ENCODE peak calls at places on chromosomes 4 and X, in six cellular contexts. B is fibroblast of lung, Q is tibial artery, Y is GM13977, O is A549, J is neural crest cell. A is an unnamed sample.

GRCh38 chr4:102598102-102598758 is 97.1 kb downstream of the NFKB1 start:
- DNase-seq in O (no peak), Q (no peak), Y (no peak), J (no peak), B (no peak), A (no peak)

GRCh38 chr4:103915224-103915869 is 195.6 kb upstream of the TACR3 start:
- DNase-seq in J (no peak), Q (no peak), Y (peak), B (peak), O (peak), A (no peak)

GRCh38 chr4:175678451-175678850 is 133.6 kb downstream of the GPM6A start:
- DNase-seq in O (no peak), B (no peak), Y (no peak), Q (no peak), J (no peak), A (no peak)

GRCh38 chr4:101197350-101197749 is 150.0 kb downstream of the PPP3CA start:
- DNase-seq in O (no peak), Q (no peak), Y (no peak), J (no peak), B (no peak), A (no peak)

GRCh38 chr4:166386491-166387367 is 513.7 kb downstream of the TLL1 start:
- DNase-seq in Y (no peak), J (no peak), B (no peak), O (peak), Q (no peak), A (no peak)

GRCh38 chr4:26943391-26943790 is 82.8 kb downstream of the STIM2 start:
- DNase-seq in Y (no peak), B (no peak), J (no peak), Q (no peak), O (no peak), A (no peak)

GRCh38 chr4:95377511-95377910 is 171.3 kb downstream of the UNC5C start:
- DNase-seq in Q (no peak), B (no peak), O (no peak), Y (no peak), J (no peak), A (no peak)

GRCh38 chrX:123648028-123648810 is 84.6 kb downstream of the THOC2 start:
- DNase-seq in O (peak), B (peak), Q (no peak), J (peak), Y (no peak), A (no peak)

GRCh38 chrX:118523920-118524319 is 28.3 kb downstream of the DOCK11 start:
- DNase-seq in Y (no peak), Q (no peak), O (no peak), J (no peak), B (no peak), A (no peak)

GRCh38 chr4:79297479-79297878 is 28.4 kb downstream of the NAA11 start:
- DNase-seq in B (no peak), Y (no peak), O (no peak), J (no peak), Q (no peak), A (no peak)

GRCh38 chr4:143025111-143025704 is 159.5 kb upstream of the USP38 start:
- DNase-seq in O (peak), Y (no peak), Q (no peak), J (no peak), B (peak), A (no peak)

GRCh38 chrX:47613082-47613481 is 6.6 kb downstream of the SYN1 start:
- DNase-seq in J (no peak), Q (no peak), O (no peak), B (no peak), Y (no peak), A (no peak)

GRCh38 chr4:161604516-161605300 is 559.1 kb downstream of the FSTL5 start:
- DNase-seq in Y (peak), Q (no peak), B (no peak), O (no peak), J (no peak), A (no peak)

GRCh38 chrX:118181030-118181429 is 64.4 kb upstream of the KLHL13 start:
- DNase-seq in B (peak), J (no peak), Q (no peak), O (no peak), Y (no peak), A (no peak)

GRCh38 chr4:7045961-7046921 is 3.1 kb downstream of the TADA2B start:
- DNase-seq in O (no peak), J (no peak), Y (peak), B (no peak), Q (no peak), A (no peak)

GRCh38 chr4:159117968-159118367 is 15.1 kb downstream of the RAPGEF2 start:
- DNase-seq in B (no peak), Q (no peak), J (no peak), O (no peak), Y (no peak), A (no peak)

GRCh38 chr4:5845035-5845905 is 47.6 kb downstream of the CRMP1 start:
- DNase-seq in J (no peak), O (no peak), Q (no peak), Y (no peak), B (no peak), A (no peak)

GRCh38 chrX:124211312-124211942 is 121.0 kb upstream of the TEX13D start:
- DNase-seq in O (peak), Q (no peak), J (no peak), B (peak), Y (peak), A (no peak)

GRCh38 chr4:34280131-34280530 is 1964.2 kb downstream of the ARAP2 start:
- DNase-seq in Q (no peak), O (no peak), Y (no peak), J (no peak), B (no peak), A (no peak)

GRCh38 chrX:14357314-14357713 is 172.0 kb upstream of the GLRA2 start:
- DNase-seq in O (no peak), B (no peak), Q (no peak), J (no peak), Y (no peak), A (no peak)

GRCh38 chr4:175784986-175785525 is 27.0 kb downstream of the GPM6A start:
- DNase-seq in O (no peak), Q (no peak), B (no peak), J (no peak), Y (no peak), A (no peak)

GRCh38 chrX:37759878-37760418 is 19.9 kb upstream of the CYBB start:
- DNase-seq in B (no peak), J (no peak), Q (no peak), Y (no peak), O (no peak), A (no peak)

GRCh38 chr4:152820073-152820472 is 40.3 kb downstream of the ARFIP1 start:
- DNase-seq in Q (no peak), Y (no peak), B (no peak), O (no peak), J (no peak), A (no peak)

GRCh38 chr4:162163892-162164759 is at the start of gene FSTL5:
- DNase-seq in Q (peak), Y (peak), J (peak), O (peak), B (peak), A (no peak)

GRCh38 chr4:682490-683172 is 6.3 kb downstream of the SLC49A3 start:
- DNase-seq in Y (no peak), O (no peak), B (no peak), J (no peak), Q (no peak), A (no peak)

DNA sequence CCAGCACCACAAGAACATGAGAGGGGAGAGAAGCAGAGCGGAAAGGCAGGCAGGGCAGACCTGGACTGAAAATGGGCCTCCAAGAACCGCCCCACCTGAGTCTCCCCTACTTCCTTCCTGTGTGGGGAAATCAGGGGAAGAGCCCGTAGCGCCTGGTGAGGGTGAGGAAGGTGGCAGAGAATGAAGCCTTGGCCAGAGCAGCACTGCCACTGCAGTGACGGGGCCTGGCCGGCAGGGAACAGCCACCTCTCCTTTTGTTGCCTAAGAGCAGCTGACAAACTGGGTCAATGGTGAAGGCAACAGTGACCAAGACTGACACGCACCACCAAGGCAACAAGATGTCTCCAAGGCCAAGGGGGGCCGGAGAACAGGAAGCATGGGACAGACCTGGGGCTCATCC is 58.4 kb upstream of the CBR4 start:
- DNase-seq in Y (no peak), O (no peak), B (no peak), Q (no peak), J (no peak), A (no peak)
- TF ChIP-seq CTCF in Y (no peak), O (no peak), B (no peak), Q (no peak), J (no peak), A (no peak)

DNA sequence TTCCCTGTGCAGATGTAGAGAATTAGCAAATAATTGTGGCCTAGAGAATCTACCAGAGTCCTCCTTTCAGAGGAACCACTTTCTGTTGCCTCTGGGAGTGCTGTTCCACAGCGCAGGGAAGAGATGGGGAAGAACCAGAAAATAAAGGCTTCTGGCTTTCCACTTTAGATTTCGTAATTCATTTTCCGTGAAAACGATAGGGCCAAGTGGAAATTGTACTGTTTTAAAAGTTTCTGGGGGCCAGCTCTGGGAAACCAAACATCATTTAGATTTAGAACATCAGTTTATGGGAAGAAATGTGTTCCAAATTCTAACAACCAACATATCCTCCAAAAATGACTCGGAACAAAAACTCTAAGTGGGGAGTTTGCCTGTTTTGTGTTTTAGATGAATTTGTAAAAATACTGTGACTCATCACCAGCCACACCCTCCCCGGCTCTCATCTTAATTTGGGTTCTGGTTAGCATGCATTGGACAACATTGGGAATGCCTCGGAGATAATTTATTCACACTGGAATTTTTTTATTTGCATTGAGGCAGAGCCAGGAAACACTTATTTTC is 65.2 kb upstream of the LNX1 start:
- DNase-seq in B (peak), Q (no peak), Y (no peak), J (no peak), O (no peak), A (no peak)
- TF ChIP-seq CTCF in B (peak), Q (peak), Y (no peak), J (no peak), O (no peak), A (peak)

DNA sequence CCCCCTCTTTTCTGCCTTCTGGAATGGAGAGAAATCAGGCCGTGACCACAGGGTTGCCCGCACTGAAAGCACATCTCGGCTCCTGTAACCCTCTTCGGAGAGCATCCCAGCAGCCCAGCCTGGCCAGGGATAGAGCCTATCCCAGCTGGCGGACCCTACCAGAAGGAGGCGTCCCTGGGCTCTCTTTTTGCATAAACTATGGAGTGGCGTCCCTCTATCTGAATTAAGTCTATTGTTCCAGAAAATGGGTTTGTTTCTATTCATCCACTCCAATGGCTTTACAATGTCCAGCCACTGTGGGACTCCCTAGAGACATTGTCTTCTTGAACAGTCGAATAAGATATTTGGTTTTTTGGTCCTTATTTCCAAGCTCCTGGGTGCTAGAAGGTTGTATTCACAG is 689 bp upstream of the NHSL2 start:
- DNase-seq in B (no peak), J (peak), O (peak), Q (no peak), Y (no peak), A (no peak)
- TF ChIP-seq CTCF in B (peak), J (peak), O (peak), Q (no peak), Y (no peak), A (peak)

DNA sequence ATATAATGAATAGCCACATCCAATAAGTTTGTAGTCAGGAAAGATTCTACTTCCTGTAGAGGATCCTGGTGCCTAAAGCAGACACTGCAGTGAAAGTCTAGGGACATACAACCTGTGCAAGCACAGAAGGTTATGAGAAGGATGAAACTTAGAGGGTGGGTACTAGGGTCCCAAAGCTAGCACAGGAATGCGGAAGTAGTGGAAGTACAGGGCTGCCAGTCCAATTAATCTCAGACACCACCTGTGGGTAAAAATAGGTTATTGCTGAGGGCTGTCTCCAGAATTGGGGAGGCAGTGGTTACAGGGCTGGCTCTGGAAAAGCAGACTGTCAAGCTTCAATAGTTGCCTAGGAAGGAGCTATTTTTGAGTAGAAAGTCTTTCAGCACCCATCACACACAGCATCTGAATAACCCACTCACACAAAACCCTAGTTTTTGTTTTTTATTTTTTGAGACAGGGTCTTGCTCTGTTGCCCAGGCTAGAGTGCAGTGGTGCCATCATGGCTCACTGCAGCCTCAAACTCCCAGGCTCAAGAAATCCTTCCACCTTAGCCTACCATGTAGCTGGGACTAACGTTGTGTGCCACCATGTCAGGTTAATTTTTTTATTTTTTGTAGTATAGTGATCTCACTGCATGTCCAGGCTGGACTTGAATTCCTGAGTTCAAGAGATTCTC is 50.8 kb upstream of the ELF2 start:
- DNase-seq in B (no peak), Q (no peak), Y (peak), O (peak), J (no peak), A (no peak)
- TF ChIP-seq CTCF in B (no peak), Q (no peak), Y (peak), O (no peak), J (no peak), A (peak)

GRCh38 chr4:8598391-8599090 is 6.0 kb downstream of the CPZ start:
- DNase-seq in B (no peak), J (no peak), Q (no peak), Y (no peak), O (no peak), A (no peak)

GRCh38 chr4:8599657-8600056 is 7.1 kb downstream of the CPZ start:
- DNase-seq in Q (no peak), J (no peak), O (peak), B (peak), Y (no peak), A (no peak)

GRCh38 chr4:8600266-8600665 is 7.7 kb downstream of the CPZ start:
- DNase-seq in Q (no peak), B (no peak), J (no peak), Y (no peak), O (no peak), A (no peak)

GRCh38 chr4:8597791-8598190 is 5.2 kb downstream of the CPZ start:
- DNase-seq in O (no peak), Y (no peak), Q (no peak), J (no peak), B (no peak), A (no peak)

GRCh38 chr4:8599091-8599460 is 6.5 kb downstream of the CPZ start:
- DNase-seq in Y (no peak), O (no peak), B (no peak), Q (no peak), J (no peak), A (no peak)
- TF ChIP-seq CTCF in Y (no peak), O (no peak), B (no peak), Q (no peak), J (no peak), A (no peak)

GRCh38 chr4:94126669-94127068 is 81.0 kb upstream of the SMARCAD1 start:
- DNase-seq in O (peak), Q (no peak), B (peak), Y (no peak), J (no peak), A (no peak)
- TF ChIP-seq CTCF in O (peak), Q (no peak), B (no peak), Y (peak), J (peak), A (peak)

GRCh38 chrX:4277122-4277521 is 563.7 kb upstream of the PRKX start:
- DNase-seq in Q (no peak), O (peak), B (no peak), J (no peak), Y (no peak), A (no peak)
- TF ChIP-seq CTCF in Q (no peak), O (no peak), B (no peak), J (peak), Y (peak), A (no peak)

DNA sequence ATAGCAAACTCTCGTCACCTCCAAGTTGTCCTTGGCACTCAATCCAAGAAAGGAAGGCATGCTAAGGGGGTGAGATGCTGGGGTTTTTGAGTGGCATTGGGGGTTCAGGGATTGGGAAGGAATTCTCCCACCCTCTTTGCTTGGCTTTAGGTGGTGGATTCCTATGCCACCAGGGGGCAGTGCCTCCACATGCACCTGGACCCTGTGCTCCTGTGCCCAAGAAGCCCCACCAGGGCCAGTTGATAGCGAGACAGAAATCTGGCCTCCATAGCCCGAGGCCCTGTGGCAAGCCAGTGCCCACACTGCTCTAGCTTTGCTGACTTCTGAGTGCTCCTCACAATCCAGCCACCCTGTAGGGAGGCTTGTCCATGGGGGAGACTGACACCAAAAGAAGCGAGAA is 2.0 kb upstream of the FATE1 start:
- DNase-seq in Q (no peak), O (peak), B (peak), J (peak), Y (peak), A (no peak)
- TF ChIP-seq CTCF in Q (no peak), O (peak), B (peak), J (peak), Y (peak), A (peak)

DNA sequence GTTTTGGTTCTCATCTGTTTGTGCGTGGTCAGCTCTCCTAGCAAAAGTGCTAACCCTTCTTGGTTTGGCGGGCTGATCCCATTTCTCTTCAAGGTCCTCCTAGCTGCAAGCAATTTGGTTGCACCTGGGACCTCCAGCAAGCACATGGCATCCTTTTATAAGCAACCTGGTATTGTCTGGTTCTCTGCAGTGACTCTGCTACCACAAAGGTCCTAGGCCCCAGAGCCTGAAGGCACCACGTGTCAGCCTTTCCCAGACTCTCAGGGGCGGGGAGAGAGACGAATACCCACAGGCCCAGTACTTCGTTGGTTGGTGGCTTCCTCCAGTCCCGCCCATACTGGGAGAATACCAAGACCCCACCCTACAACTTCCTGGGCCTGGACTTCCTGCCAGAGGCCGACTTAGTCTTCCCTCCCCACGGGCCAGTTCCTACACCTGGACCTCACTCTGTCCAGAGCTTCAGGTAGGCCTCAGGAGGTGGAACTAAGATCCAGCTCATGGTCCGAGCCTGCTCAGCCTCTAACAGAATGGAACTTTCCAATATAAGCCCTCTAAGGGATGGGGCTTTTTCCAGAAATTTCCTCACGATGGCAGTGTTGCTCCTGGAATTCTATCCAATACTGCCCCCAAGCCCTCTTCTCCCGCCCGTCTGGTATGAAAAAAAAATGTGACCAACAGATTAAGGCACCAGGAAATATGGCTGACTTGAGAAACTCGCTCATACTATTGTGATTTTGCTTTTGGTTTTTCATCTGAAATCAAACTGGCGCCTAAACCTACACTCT is 192.5 kb upstream of the STK26 start:
- DNase-seq in B (peak), J (peak), O (peak), Y (no peak), Q (peak), A (peak)
- TF ChIP-seq CTCF in B (no peak), J (peak), O (peak), Y (peak), Q (peak), A (peak)

DNA sequence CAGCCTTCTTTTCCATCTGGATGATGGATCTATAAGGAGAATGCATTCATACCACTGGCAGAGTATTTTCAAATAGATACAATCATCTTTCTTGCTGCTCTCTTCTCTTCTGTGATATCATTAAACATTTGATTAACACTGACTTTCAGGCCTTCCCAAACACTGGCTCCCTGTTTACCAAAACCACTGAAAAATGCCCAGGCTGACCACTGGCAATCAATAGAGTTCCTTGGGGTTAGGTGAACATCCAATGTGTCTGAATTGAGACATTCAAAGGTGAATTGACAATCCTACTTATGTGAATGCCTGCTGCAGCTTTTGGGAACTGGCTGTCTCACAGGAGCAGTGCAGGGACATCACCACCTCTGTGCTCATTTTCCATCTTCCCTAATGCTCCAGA is 168.3 kb downstream of the ENOX2 start:
- DNase-seq in Y (no peak), Q (no peak), J (no peak), O (no peak), B (no peak), A (no peak)
- TF ChIP-seq CTCF in Y (no peak), Q (no peak), J (no peak), O (no peak), B (no peak), A (no peak)

A was measured in chondrocyte.